ENCODE peak calls at places on chromosomes 6 and 20, in eight cellular contexts. U is suprapubic skin; V is endodermal cell; T is retinal pigment epithelial cell; F is CD8-positive, alpha-beta T cell; R is cardiac muscle cell; Q is IMR-90; C is hepatocyte. X is an unnamed sample.

GRCh38 chr20:63829943-63830820 is 882 bp downstream of the ZBTB46 start:
- DNase-seq in T (no peak), C (peak; percentile 38), U (no peak), Q (peak; percentile 36), F (no peak), V (peak; percentile 68), R (peak; percentile 49), X (no peak)

GRCh38 chr20:39885975-39886649 is 802.9 kb downstream of the MAFB start:
- DNase-seq in C (peak; percentile 81), V (peak; percentile 87), Q (peak; percentile 88), T (peak; percentile 4), U (peak; percentile 82), F (no peak), R (peak; percentile 63), X (peak; percentile 45)

GRCh38 chr6:158718431-158719126 is 68.7 kb downstream of the SYTL3 start:
- DNase-seq in V (peak; percentile 93), C (peak; percentile 78), F (no peak), Q (no peak), T (no peak), U (no peak), R (peak; percentile 78), X (no peak)

GRCh38 chr6:44180886-44181285 is 22.3 kb downstream of the CAPN11 start:
- DNase-seq in Q (no peak), F (no peak), V (peak; percentile 51), C (no peak), R (no peak), U (no peak), T (no peak), X (no peak)

GRCh38 chr6:166009385-166010031 is 158.1 kb downstream of the TBXT start:
- DNase-seq in R (no peak), V (no peak), C (no peak), Q (no peak), F (no peak), T (no peak), U (no peak), X (no peak)

GRCh38 chr20:38523697-38524096 is 51.1 kb downstream of the RALGAPB start:
- DNase-seq in Q (peak; percentile 65), F (no peak), V (no peak), C (no peak), R (no peak), T (no peak), U (no peak), X (no peak)

GRCh38 chr6:139600919-139601470 is 226.5 kb upstream of the CITED2 start:
- DNase-seq in V (no peak), C (no peak), F (no peak), U (no peak), Q (no peak), T (no peak), R (no peak), X (no peak)

GRCh38 chr6:97674802-97675201 is 391.8 kb upstream of the MMS22L start:
- DNase-seq in T (no peak), R (no peak), Q (peak; percentile 90), U (no peak), F (no peak), C (no peak), V (no peak), X (no peak)

GRCh38 chr6:168388641-168389633 is 52.0 kb upstream of the SMOC2 start:
- DNase-seq in Q (no peak), F (no peak), V (peak; percentile 75), T (no peak), R (no peak), U (no peak), C (peak; percentile 48), X (no peak)

GRCh38 chr6:19979059-19979458 is 141.9 kb downstream of the ID4 start:
- DNase-seq in V (no peak), T (no peak), C (no peak), Q (no peak), F (no peak), R (no peak), U (no peak), X (no peak)

GRCh38 chr6:22025468-22026159 is 271.2 kb downstream of the PRL start:
- DNase-seq in C (peak; percentile 35), U (no peak), R (peak; percentile 21), T (no peak), V (peak; percentile 88), Q (peak; percentile 81), F (no peak), X (no peak)

GRCh38 chr6:259901-260508 is 32.3 kb upstream of the DUSP22 start:
- DNase-seq in U (no peak), C (no peak), R (no peak), Q (no peak), F (no peak), T (no peak), V (no peak), X (no peak)
- H3K4me3 ChIP-seq in U (no peak overlapping the region), C (no peak overlapping the region), R (no peak overlapping the region), Q (no peak overlapping the region), F (peak overlapping the region; percentile 5), T (no peak overlapping the region), V (no peak overlapping the region), X (no peak overlapping the region)

DNA sequence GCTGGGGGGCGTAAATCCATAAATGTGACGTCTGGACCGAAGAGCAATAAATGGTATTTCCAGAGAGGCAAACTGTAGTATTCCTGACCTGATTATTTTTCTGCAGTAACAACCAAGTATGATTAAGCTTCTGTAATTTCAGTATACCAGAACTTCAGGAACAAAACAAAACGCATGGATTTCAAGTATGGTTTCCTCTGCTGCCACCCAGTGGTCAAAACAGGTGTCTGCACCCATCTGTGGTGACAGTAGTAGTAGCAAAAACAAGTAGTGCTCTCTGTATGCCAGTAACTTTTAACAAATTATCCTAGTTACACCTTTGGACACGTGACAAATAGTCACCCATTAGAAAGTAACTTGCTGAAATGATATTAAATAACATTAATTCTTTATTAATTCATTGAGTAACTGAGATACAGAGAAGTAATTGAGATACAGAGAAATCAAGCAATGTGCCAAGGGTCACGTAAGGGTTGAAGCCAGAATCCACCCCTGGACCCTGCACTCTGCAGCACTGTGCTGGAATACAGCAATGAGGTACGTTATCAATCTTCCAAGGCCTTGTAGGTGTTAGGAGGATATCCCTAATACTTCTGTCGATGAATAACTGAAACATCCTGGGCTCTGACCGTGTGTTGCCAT is 7.9 kb downstream of the CALHM4 start:
- DNase-seq in Q (peak; percentile 75), R (peak; percentile 72), T (no peak), V (peak; percentile 91), C (peak; percentile 81), U (peak; percentile 83), F (peak; percentile 67), X (peak; percentile 74)
- H3K4me3 ChIP-seq in Q (no peak overlapping the region), R (no peak overlapping the region), T (no peak overlapping the region), V (no peak overlapping the region), C (no peak overlapping the region), U (peak overlapping the region; percentile 16), F (no peak overlapping the region), X (no peak overlapping the region)

DNA sequence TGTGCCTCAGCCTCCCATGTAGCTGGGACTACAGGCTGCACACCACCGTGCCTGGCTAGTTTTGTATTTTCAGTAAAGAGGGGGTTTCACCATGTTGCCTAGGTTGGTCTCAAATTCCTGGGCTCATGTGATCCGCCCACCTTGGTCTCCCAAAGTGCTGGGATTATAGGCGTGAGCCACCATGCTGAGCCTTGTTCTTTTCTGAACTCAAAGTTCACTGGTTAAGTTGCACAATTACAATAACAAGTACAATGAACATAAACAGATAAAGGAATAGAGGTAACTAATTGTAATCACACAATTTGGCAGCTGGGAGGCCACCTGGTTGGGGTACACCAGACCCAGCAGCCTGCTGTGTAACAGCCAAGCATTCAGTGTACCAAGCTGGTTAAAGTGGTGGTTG is 6.7 kb downstream of the NUDT3 start:
- DNase-seq in Q (no peak), T (no peak), R (no peak), F (no peak), U (no peak), C (no peak), V (no peak), X (no peak)
- H3K4me3 ChIP-seq in Q (no peak overlapping the region), T (no peak overlapping the region), R (no peak overlapping the region), F (no peak overlapping the region), U (no peak overlapping the region), C (no peak overlapping the region), V (peak overlapping the region; percentile 6), X (no peak overlapping the region)

GRCh38 chr6:27287751-27288135 is 24.3 kb downstream of the POM121L2 start:
- DNase-seq in U (no peak), R (no peak), F (no peak), C (no peak), T (no peak), V (no peak), Q (no peak), X (no peak)

GRCh38 chr6:27288136-27289044 is 23.7 kb downstream of the POM121L2 start:
- DNase-seq in U (no peak), T (no peak), V (peak; percentile 88), F (no peak), R (peak; percentile 27), Q (no peak), C (no peak), X (no peak)

GRCh38 chr6:27290065-27290849 is 21.8 kb downstream of the POM121L2 start:
- DNase-seq in V (peak; percentile 84), C (peak; percentile 53), Q (peak; percentile 63), F (no peak), R (peak; percentile 19), T (no peak), U (no peak), X (no peak)

GRCh38 chr6:27293436-27294152 is 18.5 kb downstream of the POM121L2 start:
- DNase-seq in Q (peak; percentile 69), T (no peak), U (no peak), C (peak; percentile 63), V (peak; percentile 87), F (no peak), R (peak; percentile 25), X (no peak)

GRCh38 chr6:27290850-27291208 is 21.2 kb downstream of the POM121L2 start:
- DNase-seq in Q (no peak), U (no peak), C (no peak), V (no peak), T (no peak), F (no peak), R (no peak), X (no peak)
- H3K4me3 ChIP-seq in Q (peak overlapping the region; percentile 20), U (no peak overlapping the region), C (no peak overlapping the region), V (peak overlapping the region; percentile 85), T (peak overlapping the region; percentile 38), F (no peak overlapping the region), R (peak overlapping the region; percentile 14), X (no peak overlapping the region)

GRCh38 chr6:108165714-108166663 is at the start of gene NR2E1:
- DNase-seq in T (no peak), R (no peak), U (no peak), V (peak; percentile 83), Q (peak; percentile 9), F (no peak), C (no peak), X (no peak)
- H3K4me3 ChIP-seq in T (peak within 1 kb of the TSS; percentile 43), R (no peak within 1 kb of the TSS), U (peak within 1 kb of the TSS; percentile 35), V (peak within 1 kb of the TSS; percentile 73), Q (no peak within 1 kb of the TSS), F (no peak within 1 kb of the TSS), C (no peak within 1 kb of the TSS), X (no peak within 1 kb of the TSS)

GRCh38 chr6:111724505-111724904 is 118.8 kb upstream of the TRAF3IP2 start:
- DNase-seq in Q (no peak), T (no peak), F (no peak), V (no peak), R (no peak), U (no peak), C (no peak), X (no peak)
- H3K4me3 ChIP-seq in Q (no peak overlapping the region), T (no peak overlapping the region), F (peak overlapping the region; percentile 16), V (no peak overlapping the region), R (no peak overlapping the region), U (no peak overlapping the region), C (no peak overlapping the region), X (no peak overlapping the region)

DNA sequence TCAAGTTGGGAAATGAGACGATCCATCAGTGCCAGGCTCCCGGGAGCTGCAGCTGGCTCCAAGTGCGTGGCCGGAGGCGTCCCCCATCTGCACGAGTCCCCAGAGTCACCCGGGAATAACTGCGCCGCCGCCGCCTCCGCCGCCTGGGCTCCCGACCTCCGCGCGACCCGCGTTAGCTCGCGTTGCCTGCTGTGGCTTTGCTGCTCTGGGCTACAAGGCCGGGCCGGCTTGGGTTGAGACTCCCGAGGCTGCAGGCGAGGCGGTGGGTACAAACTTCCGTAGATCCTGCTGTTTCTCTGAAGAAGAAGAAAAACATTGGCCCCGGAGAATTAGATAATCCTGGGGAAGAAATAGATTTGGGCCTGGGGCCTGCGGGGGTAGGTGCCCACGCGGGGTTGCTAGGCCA is 7.4 kb upstream of the LAMP5 start:
- DNase-seq in U (no peak), Q (no peak), V (peak; percentile 70), R (no peak), C (no peak), F (no peak), T (no peak), X (no peak)
- H3K4me3 ChIP-seq in U (peak overlapping the region; percentile 21), Q (no peak overlapping the region), V (no peak overlapping the region), R (no peak overlapping the region), C (no peak overlapping the region), F (no peak overlapping the region), T (peak overlapping the region; percentile 41), X (no peak overlapping the region)

X was measured in lung.